ENCODE peak calls at places on chromosomes 7 and 10, in four cellular contexts. K is H1, X is stomach, L is NB4. Z is an unnamed sample.

GRCh38 chr7:112238852-112239610 is 32.5 kb downstream of the ZNF277 start:
- DNase-seq in K (no peak), X (no peak), L (no peak), Z (no peak)

GRCh38 chr10:68955414-68955785 is 570 bp upstream of the DDX21 start:
- DNase-seq in L (no peak), K (no peak), X (no peak), Z (no peak)

GRCh38 chr7:107622429-107622828 is 38.2 kb upstream of the SLC26A4 start:
- DNase-seq in L (peak; percentile 76), K (no peak), X (no peak), Z (no peak)

GRCh38 chr7:105759670-105760548 is 116.5 kb downstream of the ATXN7L1 start:
- DNase-seq in L (peak; percentile 38), X (peak; percentile 49), K (no peak), Z (peak; percentile 43)

GRCh38 chr10:117640406-117640805 is 97.9 kb downstream of the EMX2 start:
- DNase-seq in K (no peak), X (no peak), L (no peak), Z (no peak)

GRCh38 chr10:32955790-32956189 is 2.2 kb downstream of the ITGB1 start:
- DNase-seq in K (no peak), X (no peak), L (no peak), Z (no peak)

GRCh38 chr10:19853839-19854238 is 37.6 kb downstream of the PLXDC2 start:
- DNase-seq in X (no peak), K (no peak), L (no peak), Z (no peak)

GRCh38 chr10:117804470-117805011 is 242.2 kb downstream of the RAB11FIP2 start:
- DNase-seq in L (no peak), K (no peak), X (no peak), Z (peak; percentile 5)

GRCh38 chr10:80540644-80541143 is 3.0 kb downstream of the SH2D4B start:
- DNase-seq in X (no peak), L (no peak), K (no peak), Z (no peak)

GRCh38 chr10:119616879-119617580 is 20.3 kb upstream of the TIAL1 start:
- DNase-seq in X (no peak), L (no peak), K (no peak), Z (no peak)

GRCh38 chr7:194257-194995 is 2.1 kb downstream of the FAM20C start:
- DNase-seq in X (peak; percentile 63), K (no peak), L (no peak), Z (no peak)

GRCh38 chr7:104661575-104661974 is 333.2 kb downstream of the LHFPL3 start:
- DNase-seq in K (no peak), L (no peak), X (no peak), Z (no peak)

GRCh38 chr10:112951349-112952281 is 1.6 kb downstream of the TCF7L2 start:
- DNase-seq in K (no peak), L (peak; percentile 72), X (peak; percentile 55), Z (peak; percentile 63)

GRCh38 chr10:129786216-129786615 is 177.9 kb downstream of the EBF3 start:
- DNase-seq in X (no peak), K (no peak), L (no peak), Z (no peak)

GRCh38 chr10:101558206-101558605 is 29.9 kb downstream of the POLL start:
- DNase-seq in K (no peak), L (no peak), X (no peak), Z (no peak)

GRCh38 chr7:157650801-157651200 is 314.0 kb downstream of the DNAJB6 start:
- DNase-seq in X (no peak), L (no peak), K (no peak), Z (no peak)

GRCh38 chr10:124138195-124138882 is 44.9 kb upstream of the CHST15 start:
- DNase-seq in L (no peak), X (no peak), K (no peak), Z (no peak)

GRCh38 chr7:150370612-150371071 is 2.0 kb downstream of the REPIN1 start:
- DNase-seq in X (no peak), K (no peak), L (no peak), Z (no peak)

GRCh38 chr10:51224610-51225230 is 150.4 kb downstream of the PRKG1 start:
- DNase-seq in K (no peak), X (no peak), L (no peak), Z (no peak)

GRCh38 chr7:45653209-45653907 is 79.2 kb downstream of the ADCY1 start:
- DNase-seq in L (no peak), K (no peak), X (peak; percentile 5), Z (no peak)

GRCh38 chr10:95363303-95363912 is 72.6 kb upstream of the PDLIM1 start:
- DNase-seq in X (peak; percentile 40), L (peak; percentile 69), K (no peak), Z (peak; percentile 24)

GRCh38 chr7:2757361-2757903 is 69.4 kb downstream of the AMZ1 start:
- DNase-seq in X (no peak), L (peak; percentile 48), K (no peak), Z (no peak)

GRCh38 chr10:17250736-17251135 is 22.7 kb downstream of the VIM start:
- DNase-seq in X (no peak), K (no peak), L (no peak), Z (no peak)

GRCh38 chr7:34723866-34724490 is 66.0 kb downstream of the NPSR1 start:
- DNase-seq in X (no peak), K (no peak), L (no peak), Z (no peak)

GRCh38 chr10:28410420-28411135 is 107.7 kb upstream of the MPP7 start:
- DNase-seq in X (no peak), L (no peak), K (no peak), Z (no peak)

GRCh38 chr10:78706256-78706655 is 362.5 kb upstream of the ZMIZ1 start:
- DNase-seq in X (no peak), K (no peak), L (no peak), Z (no peak)

GRCh38 chr10:43453266-43453831 is 16.4 kb downstream of the ZNF487 start:
- DNase-seq in X (no peak), K (no peak), L (no peak), Z (no peak)

GRCh38 chr7:130515315-130516047 is 23.6 kb downstream of the MEST start:
- DNase-seq in K (no peak), L (no peak), X (no peak), Z (no peak)

GRCh38 chr7:128831178-128831993 is 1.2 kb downstream of the FLNC start:
- DNase-seq in K (no peak), L (peak; percentile 93), X (no peak), Z (no peak)
- TF ChIP-seq POLR2A in K (no peak), L (peak; percentile 67), X (no peak), Z (no peak)

GRCh38 chr7:69827140-69827919 is 229.1 kb downstream of the AUTS2 start:
- DNase-seq in K (no peak), X (no peak), L (peak; percentile 51), Z (no peak)

GRCh38 chr7:69820479-69821192 is 222.4 kb downstream of the AUTS2 start:
- DNase-seq in L (no peak), K (no peak), X (no peak), Z (no peak)

GRCh38 chr7:69826283-69826682 is 228.0 kb downstream of the AUTS2 start:
- DNase-seq in L (no peak), X (no peak), K (no peak), Z (no peak)

GRCh38 chr7:69823151-69823744 is 225.0 kb downstream of the AUTS2 start:
- DNase-seq in L (no peak), K (no peak), X (no peak), Z (no peak)

DNA sequence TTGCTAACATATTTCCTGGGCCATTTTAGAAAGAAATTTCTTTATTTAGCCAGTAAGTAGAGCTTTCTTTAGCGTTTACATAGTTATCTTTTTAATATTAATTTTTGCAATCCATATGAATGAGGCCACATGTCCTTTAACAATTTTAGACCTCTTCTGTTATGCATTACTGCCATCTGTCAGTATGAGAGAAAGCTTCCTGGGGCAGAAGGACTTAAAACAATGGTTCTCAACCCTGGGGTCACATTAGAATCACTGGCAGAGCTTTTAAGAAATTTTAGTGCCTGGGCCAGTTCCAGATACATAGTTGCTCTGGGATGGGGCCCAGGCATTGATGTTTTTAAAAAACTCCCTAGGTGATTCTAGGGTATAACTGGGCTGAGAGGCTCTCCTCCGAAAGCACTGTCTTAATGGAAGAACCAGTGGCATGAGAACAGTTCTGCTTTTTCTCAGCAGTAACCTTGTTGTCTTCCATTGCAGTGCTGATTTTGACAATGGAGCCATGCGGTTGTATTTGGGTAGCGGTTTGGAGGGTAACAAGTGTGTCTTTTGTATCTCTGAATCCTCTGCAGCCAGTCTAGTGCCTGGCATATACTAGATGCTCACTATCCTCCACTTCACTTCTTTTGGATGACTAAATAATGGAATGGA is 226.9 kb downstream of the AUTS2 start:
- DNase-seq in K (no peak), X (no peak), L (peak; percentile 19), Z (no peak)
- TF ChIP-seq CTCF in K (no peak), X (no peak), L (no peak), Z (no peak)

GRCh38 chr7:17940302-17941170 is at the start of gene SNX13:
- DNase-seq in X (peak; percentile 92), K (peak; percentile 78), L (peak; percentile 98), Z (peak; percentile 93)
- TF ChIP-seq POLR2A in X (no peak), K (peak; percentile 84), L (peak; percentile 93), Z (peak; percentile 93)

GRCh38 chr7:21526007-21526406 is 16.8 kb upstream of the DNAH11 start:
- DNase-seq in L (peak; percentile 25), K (no peak), X (no peak), Z (no peak)
- TF ChIP-seq CTCF in L (peak; percentile 54), K (peak; percentile 15), X (peak; percentile 9), Z (peak; percentile 38)

GRCh38 chr7:52539414-52539813 is 496.0 kb upstream of the POM121L12 start:
- DNase-seq in X (no peak), L (no peak), K (no peak), Z (no peak)
- TF ChIP-seq POLR2A in X (no peak), L (no peak), K (no peak), Z (no peak)

DNA sequence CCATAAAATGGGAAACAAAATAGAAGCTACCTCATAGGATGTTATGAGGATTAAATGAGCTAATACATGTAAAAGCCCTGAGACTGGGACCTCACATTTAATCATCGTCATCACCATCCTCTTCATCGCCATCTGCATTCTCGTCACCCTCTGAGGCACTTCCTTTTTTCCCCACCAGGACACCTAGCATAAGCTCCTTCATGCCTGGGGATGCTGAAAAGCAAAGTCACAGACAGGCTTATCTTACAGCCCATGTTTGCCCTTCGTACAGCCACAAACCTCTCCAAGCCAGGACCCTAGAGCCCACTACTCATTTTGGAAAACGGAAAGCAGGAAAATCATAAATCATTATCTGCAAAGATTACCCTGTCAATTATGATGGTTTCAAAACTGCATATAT is 249.6 kb downstream of the GPAM start:
- DNase-seq in X (no peak), K (no peak), L (no peak), Z (no peak)
- TF ChIP-seq CTCF in X (no peak), K (peak; percentile 16), L (peak; percentile 5), Z (no peak)